ENCODE peak calls at places on chromosomes 13 and 19, in five cellular contexts. Q is neuronal stem cell, R is mesendoderm, O is IMR-90, B is H1. E is an unnamed sample.

GRCh38 chr19:850221-850978 is 1.7 kb upstream of the ELANE start:
- DNase-seq in B (no peak), R (peak), O (peak), Q (no peak), E (peak)

GRCh38 chr19:33736787-33737186 is 59.9 kb upstream of the KCTD15 start:
- DNase-seq in O (no peak), R (no peak), B (no peak), Q (no peak), E (no peak)

GRCh38 chr19:7199613-7200533 is 94.3 kb downstream of the INSR start:
- DNase-seq in O (peak), B (no peak), R (peak), Q (no peak), E (no peak)

GRCh38 chr19:11377756-11378155 is 3.3 kb downstream of the SWSAP1 start:
- DNase-seq in O (peak), R (no peak), Q (no peak), B (no peak), E (no peak)

GRCh38 chr19:15149704-15150103 is 42.5 kb downstream of the SYDE1 start:
- DNase-seq in Q (no peak), B (no peak), R (no peak), O (no peak), E (no peak)

GRCh38 chr13:71590654-71591148 is 276.3 kb downstream of the DACH1 start:
- DNase-seq in R (peak), Q (no peak), B (no peak), O (no peak), E (no peak)

GRCh38 chr19:4217429-4218264 is 11.7 kb upstream of the EBI3 start:
- DNase-seq in B (no peak), Q (no peak), O (no peak), R (no peak), E (no peak)

GRCh38 chr19:1434577-1435060 is 3.6 kb upstream of the RPS15 start:
- DNase-seq in R (no peak), Q (no peak), B (no peak), O (no peak), E (no peak)

GRCh38 chr13:73133536-73133935 is 74.7 kb downstream of the KLF5 start:
- DNase-seq in R (no peak), B (no peak), O (no peak), Q (no peak), E (no peak)

DNA sequence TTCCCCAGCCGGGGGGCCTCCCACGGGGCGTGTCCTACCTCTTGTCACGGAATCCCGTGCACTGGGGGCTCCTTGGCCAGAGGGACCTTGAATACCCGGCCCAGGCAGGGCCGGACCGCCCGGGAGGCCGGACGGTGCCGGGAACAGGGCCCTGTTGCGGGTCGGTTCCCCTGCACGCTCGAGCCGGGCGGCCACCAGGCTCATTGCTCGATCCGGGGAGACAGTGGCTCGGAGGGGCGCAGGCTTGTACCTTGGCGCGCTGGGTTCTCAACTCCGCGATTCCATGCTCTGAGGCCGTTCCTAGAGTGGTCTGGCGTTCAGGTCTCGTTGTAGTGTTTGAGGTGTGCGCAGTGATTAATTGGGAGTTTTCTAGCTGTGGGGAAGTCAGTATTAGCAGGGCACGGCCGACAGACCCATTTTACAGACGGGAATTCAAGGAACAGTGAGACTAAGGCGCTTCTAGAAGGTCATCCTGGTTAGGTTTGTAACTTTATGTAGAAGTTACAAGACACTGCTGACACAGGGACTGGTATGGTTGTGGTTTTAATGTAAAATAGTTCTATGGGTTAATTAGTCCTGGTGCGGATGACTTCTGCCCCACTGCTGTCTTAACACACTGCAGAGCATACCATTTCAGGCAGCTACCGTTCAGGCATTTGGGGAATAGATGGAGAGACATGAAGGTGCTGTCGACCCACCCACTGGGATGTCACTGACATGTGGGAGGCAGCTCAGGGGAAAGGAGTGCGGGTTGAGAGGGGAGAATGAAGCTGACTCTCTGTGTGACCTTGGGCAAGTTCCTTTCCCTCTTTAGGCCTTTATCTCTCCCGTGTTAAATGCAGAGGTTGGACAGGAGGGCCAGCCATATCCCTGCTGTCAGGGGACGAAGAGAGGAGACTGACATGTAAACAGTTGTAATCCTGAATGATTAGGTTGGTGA is 590 bp downstream of the CLPTM1 start:
- DNase-seq in R (no peak), Q (no peak), B (no peak), O (no peak), E (no peak)
- H2BK5ac ChIP-seq in R (no peak), Q (peak), B (peak), O (peak), E (no peak)

GRCh38 chr19:29843180-29844051 is 31.6 kb downstream of the CCNE1 start:
- DNase-seq in O (no peak), R (peak), B (no peak), Q (peak), E (peak)
- H3K9ac ChIP-seq in O (no peak), R (peak), B (no peak), Q (peak), E (no peak)

GRCh38 chr13:69319659-69320058 is 788.0 kb upstream of the ATXN8OS start:
- DNase-seq in R (no peak), B (no peak), O (no peak), Q (no peak), E (no peak)

GRCh38 chr13:69324109-69324886 is 783.3 kb upstream of the ATXN8OS start:
- DNase-seq in Q (peak), B (no peak), R (no peak), O (no peak), E (no peak)
- H4K8ac ChIP-seq in Q (no peak), B (no peak), R (no peak), O (no peak), E (no peak)

GRCh38 chr13:33935969-33936368 is 118.0 kb downstream of the RFC3 start:
- DNase-seq in B (no peak), O (no peak), Q (no peak), R (no peak), E (no peak)
- H2BK5ac ChIP-seq in B (no peak), O (no peak), Q (no peak), R (no peak), E (no peak)

DNA sequence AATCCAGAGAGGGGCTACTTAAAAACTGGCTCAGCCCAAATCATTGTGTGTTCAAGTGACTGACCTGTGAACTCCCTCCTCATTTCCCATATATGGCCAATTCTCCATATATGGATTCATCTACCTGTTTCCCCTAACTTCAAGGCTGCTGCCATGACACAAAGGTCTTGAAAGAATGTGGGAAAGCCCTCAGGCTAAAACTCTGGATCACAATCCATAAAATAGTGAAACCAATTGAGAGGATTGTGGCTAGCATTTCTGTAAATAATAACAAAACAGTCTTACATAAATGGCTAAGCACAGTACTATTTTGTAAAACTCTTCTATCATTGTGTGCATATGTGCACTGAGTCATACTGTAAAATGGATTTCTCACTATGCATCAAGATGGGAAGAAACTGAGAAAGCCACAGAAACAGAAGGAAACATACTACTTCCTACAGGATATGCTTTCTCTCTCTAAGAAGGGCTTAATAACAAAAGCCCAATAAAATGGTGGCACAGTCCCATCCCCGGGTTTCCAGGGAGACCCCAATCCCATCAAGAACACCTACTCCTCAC is 80.5 kb downstream of the FOXO1 start:
- DNase-seq in B (no peak), R (peak), Q (no peak), O (no peak), E (no peak)
- H3K9ac ChIP-seq in B (no peak), R (no peak), Q (no peak), O (no peak), E (no peak)

GRCh38 chr19:56403261-56403660 is 871 bp upstream of the ZNF583 start:
- DNase-seq in O (peak), R (no peak), Q (no peak), B (no peak), E (no peak)
- H4K8ac ChIP-seq in O (peak), R (no peak), Q (no peak), B (no peak), E (no peak)

GRCh38 chr13:65909501-65909900 is 1320.6 kb downstream of the PCDH9 start:
- DNase-seq in O (no peak), Q (no peak), B (no peak), R (no peak), E (no peak)
- H2BK5ac ChIP-seq in O (no peak), Q (no peak), B (no peak), R (no peak), E (no peak)

GRCh38 chr19:13002970-13003540 is 7.8 kb downstream of the NFIX start:
- DNase-seq in B (no peak), Q (no peak), R (no peak), O (no peak), E (no peak)
- H3K9ac ChIP-seq in B (no peak), Q (peak), R (no peak), O (no peak), E (no peak)